ENCODE peak calls at places on chromosomes 4 and X, in four cellular contexts. D is gastrocnemius medialis, T is progenitor cell of endocrine pancreas, L is B cell. H is an unnamed sample.

GRCh38 chr4:20486433-20486832 is 213.8 kb upstream of the PACRGL start:
- DNase-seq in D (no peak), T (no peak), L (no peak), H (no peak)

GRCh38 chr4:105715692-105716278 is 7.2 kb downstream of the GSTCD start:
- DNase-seq in D (no peak), T (no peak), L (peak; percentile 36), H (no peak)

GRCh38 chrX:112058766-112059165 is 23.8 kb downstream of the TRPC5 start:
- DNase-seq in D (no peak), T (no peak), L (no peak), H (no peak)

GRCh38 chr4:21046121-21046520 is 345.9 kb downstream of the PACRGL start:
- DNase-seq in D (no peak), T (no peak), L (no peak), H (no peak)

GRCh38 chr4:5409980-5410618 is 298.3 kb downstream of the EVC2 start:
- DNase-seq in D (no peak), T (no peak), L (no peak), H (no peak)

GRCh38 chr4:159227984-159228383 is 125.1 kb downstream of the RAPGEF2 start:
- DNase-seq in D (peak; percentile 65), T (peak; percentile 14), L (no peak), H (no peak)

GRCh38 chr4:81454498-81454897 is 17.2 kb downstream of the RASGEF1B start:
- DNase-seq in D (no peak), T (no peak), L (no peak), H (no peak)

GRCh38 chr4:128353791-128354190 is 66.2 kb upstream of the PGRMC2 start:
- DNase-seq in D (no peak), T (no peak), L (no peak), H (no peak)

GRCh38 chr4:156799121-156799589 is 172.4 kb downstream of the PDGFC start:
- DNase-seq in D (no peak), T (no peak), L (no peak), H (no peak)

GRCh38 chr4:141713771-141714445 is 77.5 kb downstream of the IL15 start:
- DNase-seq in D (no peak), T (no peak), L (no peak), H (no peak)

GRCh38 chrX:150856785-150857184 is 41.7 kb downstream of the CD99L2 start:
- DNase-seq in D (no peak), T (no peak), L (no peak), H (no peak)

GRCh38 chr4:167088115-167088514 is 146.2 kb downstream of the SPOCK3 start:
- DNase-seq in D (no peak), T (no peak), L (no peak), H (no peak)

GRCh38 chrX:24294619-24295018 is 19.2 kb downstream of the SUPT20HL2 start:
- DNase-seq in D (no peak), T (no peak), L (no peak), H (no peak)

GRCh38 chr4:16443504-16444088 is 217.3 kb upstream of the TAPT1 start:
- DNase-seq in D (no peak), T (no peak), L (peak; percentile 45), H (peak; percentile 40)

GRCh38 chrX:112670964-112671363 is 8.8 kb downstream of the LHFPL1 start:
- DNase-seq in D (no peak), T (no peak), L (no peak), H (no peak)

GRCh38 chrX:31110657-31111056 is 38.8 kb upstream of the FTHL17 start:
- DNase-seq in D (no peak), T (no peak), L (no peak), H (no peak)

GRCh38 chrX:9670136-9670905 is 95.3 kb downstream of the GPR143 start:
- DNase-seq in D (no peak), T (no peak), L (no peak), H (no peak)

DNA sequence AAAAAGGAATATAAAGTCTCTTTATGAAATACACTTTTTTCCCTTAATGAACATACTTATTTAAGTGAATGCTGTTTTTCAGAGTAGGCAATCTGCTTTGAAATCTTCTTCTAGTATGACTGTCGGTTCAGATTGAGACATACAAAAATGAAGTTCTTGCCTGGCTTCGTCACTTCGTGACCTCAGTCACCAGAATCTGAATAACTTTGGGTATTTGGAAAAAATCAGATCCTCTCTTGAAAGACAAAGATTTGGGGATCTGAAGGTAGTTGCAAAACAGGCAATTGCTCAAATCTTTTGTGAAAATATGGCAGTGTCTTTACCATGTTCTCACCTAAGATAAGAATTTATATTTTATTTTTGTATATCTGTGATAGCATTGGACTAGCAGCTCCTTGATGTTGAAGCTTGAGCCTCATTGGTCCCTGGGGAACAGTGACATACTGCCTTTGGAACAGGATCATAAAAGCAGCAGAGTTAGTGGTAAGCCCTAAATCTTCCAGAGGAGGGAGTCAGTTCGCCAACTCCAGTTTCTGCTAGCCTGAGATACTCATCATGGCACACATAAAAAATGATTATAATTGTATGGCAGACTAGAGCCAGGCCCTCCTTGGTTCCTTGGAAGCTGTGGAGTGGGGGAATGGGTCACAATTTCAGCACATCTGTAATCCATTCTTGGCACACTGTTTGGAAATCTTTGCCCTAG is 4.9 kb downstream of the ARFIP1 start:
- DNase-seq in D (no peak), T (no peak), L (no peak), H (no peak)
- TF ChIP-seq CTCF in D (no peak), T (no peak), L (no peak), H (peak; percentile 13)

GRCh38 chr4:10186228-10187214 is 69.9 kb upstream of the WDR1 start:
- DNase-seq in D (no peak), T (no peak), L (no peak), H (no peak)
- TF ChIP-seq CTCF in D (no peak), T (peak; percentile 26), L (no peak), H (peak; percentile 15)

GRCh38 chr4:89337678-89338077 is 30.1 kb upstream of the GPRIN3 start:
- DNase-seq in D (no peak), T (no peak), L (no peak), H (no peak)

GRCh38 chr4:89334830-89335229 is 27.2 kb upstream of the GPRIN3 start:
- DNase-seq in D (no peak), T (no peak), L (no peak), H (no peak)

GRCh38 chr4:89338206-89338605 is 30.6 kb upstream of the GPRIN3 start:
- DNase-seq in D (no peak), T (no peak), L (no peak), H (no peak)

GRCh38 chr4:89334311-89334710 is 26.7 kb upstream of the GPRIN3 start:
- DNase-seq in D (no peak), T (no peak), L (no peak), H (no peak)

GRCh38 chr4:89336818-89337395 is 29.3 kb upstream of the GPRIN3 start:
- DNase-seq in D (no peak), T (no peak), L (no peak), H (no peak)
- TF ChIP-seq CTCF in D (no peak), T (no peak), L (no peak), H (no peak)

GRCh38 chr4:123399638-123400358 is 3.2 kb downstream of the SPRY1 start:
- DNase-seq in D (no peak), T (no peak), L (peak; percentile 19), H (no peak)

GRCh38 chr4:123397276-123398150 is 918 bp downstream of the SPRY1 start:
- DNase-seq in D (peak; percentile 70), T (peak; percentile 76), L (peak; percentile 73), H (peak; percentile 44)

GRCh38 chr4:123398803-123399637 is 2.4 kb downstream of the SPRY1 start:
- DNase-seq in D (peak; percentile 61), T (no peak), L (peak; percentile 68), H (peak; percentile 60)

GRCh38 chr4:123396294-123397275 is at the start of gene SPRY1:
- DNase-seq in D (peak; percentile 91), T (peak; percentile 60), L (peak; percentile 78), H (peak; percentile 62)

GRCh38 chr4:123398151-123398802 is 1.7 kb downstream of the SPRY1 start:
- DNase-seq in D (peak; percentile 74), T (peak; percentile 73), L (peak; percentile 81), H (peak; percentile 78)
- TF ChIP-seq CTCF in D (peak; percentile 46), T (peak; percentile 72), L (peak; percentile 65), H (peak; percentile 62)

GRCh38 chr4:70183168-70183939 is 12.2 kb upstream of the ODAM start:
- DNase-seq in D (no peak), T (no peak), L (peak; percentile 9), H (peak; percentile 14)
- TF ChIP-seq CTCF in D (no peak), T (peak; percentile 87), L (peak; percentile 45), H (peak; percentile 79)

GRCh38 chr4:9704551-9705332 is 76.7 kb upstream of the DRD5 start:
- DNase-seq in D (no peak), T (no peak), L (no peak), H (no peak)
- TF ChIP-seq CTCF in D (no peak), T (no peak), L (no peak), H (no peak)

GRCh38 chr4:86522349-86522748 is 71.8 kb upstream of the PTPN13 start:
- DNase-seq in D (no peak), T (no peak), L (no peak), H (no peak)
- TF ChIP-seq CTCF in D (no peak), T (no peak), L (no peak), H (peak; percentile 30)